ENCODE peak calls at places on chromosomes 2 and 18, in four cellular contexts. One of them, this sample, is unnamed. For H3K9me3, the result is how much of the 10 kb centered on the place peaks cover.

GRCh38 chr2:190432567-190433231 is 24.5 kb downstream of the MFSD6 start:
- DNase-seq in left lung: no peak
- DNase-seq in adrenal gland: no peak
- DNase-seq in IMR-90: no peak
- DNase-seq in this sample: no peak

GRCh38 chr2:158795110-158795924 is at the start of gene DAPL1:
- DNase-seq in adrenal gland: peak
- DNase-seq in left lung: no peak
- DNase-seq in IMR-90: no peak
- DNase-seq in this sample: no peak

GRCh38 chr2:239467281-239467955 is 66.6 kb upstream of the HDAC4 start:
- DNase-seq in left lung: peak
- DNase-seq in IMR-90: no peak
- DNase-seq in adrenal gland: no peak
- DNase-seq in this sample: peak

GRCh38 chr2:161004379-161004778 is 155.8 kb upstream of the TANK start:
- DNase-seq in adrenal gland: no peak
- DNase-seq in IMR-90: peak
- DNase-seq in left lung: no peak
- DNase-seq in this sample: no peak

GRCh38 chr18:60493066-60493465 is 120.5 kb upstream of the MC4R start:
- DNase-seq in left lung: no peak
- DNase-seq in adrenal gland: no peak
- DNase-seq in IMR-90: no peak
- DNase-seq in this sample: no peak

GRCh38 chr2:132547089-132547687 is 122.8 kb downstream of the LYPD1 start:
- DNase-seq in adrenal gland: peak
- DNase-seq in IMR-90: peak
- DNase-seq in left lung: peak
- DNase-seq in this sample: no peak

GRCh38 chr2:38149533-38149932 is 73.6 kb upstream of the CYP1B1 start:
- DNase-seq in left lung: no peak
- DNase-seq in IMR-90: no peak
- DNase-seq in adrenal gland: peak
- DNase-seq in this sample: no peak

GRCh38 chr2:118992740-118993391 is 50.9 kb downstream of the MARCO start:
- DNase-seq in IMR-90: no peak
- DNase-seq in adrenal gland: no peak
- DNase-seq in left lung: peak
- DNase-seq in this sample: no peak

GRCh38 chr2:86416126-86416525 is 25.0 kb upstream of the KDM3A start:
- DNase-seq in IMR-90: no peak
- DNase-seq in adrenal gland: no peak
- DNase-seq in left lung: no peak
- DNase-seq in this sample: no peak

GRCh38 chr2:120376101-120376500 is 30.2 kb downstream of the INHBB start:
- DNase-seq in adrenal gland: no peak
- DNase-seq in left lung: no peak
- DNase-seq in IMR-90: no peak
- DNase-seq in this sample: no peak

GRCh38 chr2:105470979-105471378 is 72.1 kb upstream of the FHL2 start:
- DNase-seq in adrenal gland: no peak
- DNase-seq in left lung: no peak
- DNase-seq in IMR-90: no peak
- DNase-seq in this sample: no peak

GRCh38 chr18:76494181-76494540 is 881 bp downstream of the ZNF516 start:
- DNase-seq in left lung: no peak
- DNase-seq in IMR-90: peak
- DNase-seq in adrenal gland: peak
- DNase-seq in this sample: no peak

GRCh38 chr2:53629527-53629926 is 138.1 kb upstream of the CHAC2 start:
- DNase-seq in IMR-90: no peak
- DNase-seq in adrenal gland: no peak
- DNase-seq in left lung: no peak
- DNase-seq in this sample: no peak

GRCh38 chr2:99834426-99834825 is 308.0 kb downstream of the AFF3 start:
- DNase-seq in adrenal gland: no peak
- DNase-seq in IMR-90: no peak
- DNase-seq in left lung: no peak
- DNase-seq in this sample: no peak

GRCh38 chr2:163573652-163574051 is 162.2 kb downstream of the FIGN start:
- DNase-seq in left lung: no peak
- DNase-seq in IMR-90: no peak
- DNase-seq in adrenal gland: no peak
- DNase-seq in this sample: no peak

GRCh38 chr2:34652636-34653035 is 1053.5 kb upstream of the FAM98A start:
- DNase-seq in left lung: no peak
- DNase-seq in IMR-90: no peak
- DNase-seq in adrenal gland: no peak
- DNase-seq in this sample: no peak

GRCh38 chr2:237603718-237604362 is 13.3 kb upstream of the RAB17 start:
- DNase-seq in IMR-90: peak
- DNase-seq in left lung: no peak
- DNase-seq in adrenal gland: peak
- DNase-seq in this sample: no peak

GRCh38 chr18:48475635-48476549 is 62.9 kb upstream of the CTIF start:
- DNase-seq in IMR-90: peak
- DNase-seq in left lung: no peak
- DNase-seq in adrenal gland: peak
- DNase-seq in this sample: no peak

GRCh38 chr18:45728341-45729010 is 4.5 kb downstream of the SLC14A1 start:
- DNase-seq in IMR-90: peak
- DNase-seq in adrenal gland: no peak
- DNase-seq in left lung: no peak
- DNase-seq in this sample: no peak

GRCh38 chr2:183671233-183671632 is 547.0 kb downstream of the NUP35 start:
- DNase-seq in IMR-90: no peak
- DNase-seq in adrenal gland: no peak
- DNase-seq in left lung: no peak
- DNase-seq in this sample: no peak

GRCh38 chr2:162840598-162841246 is 2.2 kb upstream of the KCNH7 start:
- DNase-seq in left lung: peak
- DNase-seq in adrenal gland: peak
- DNase-seq in IMR-90: peak
- DNase-seq in this sample: no peak

GRCh38 chr2:239887604-239888003 is 137.5 kb downstream of the NDUFA10 start:
- DNase-seq in left lung: no peak
- DNase-seq in IMR-90: no peak
- DNase-seq in adrenal gland: no peak
- DNase-seq in this sample: no peak

GRCh38 chr2:72893594-72894319 is 6.5 kb downstream of the SPR start:
- DNase-seq in left lung: no peak
- DNase-seq in adrenal gland: peak
- DNase-seq in IMR-90: peak
- DNase-seq in this sample: no peak

DNA sequence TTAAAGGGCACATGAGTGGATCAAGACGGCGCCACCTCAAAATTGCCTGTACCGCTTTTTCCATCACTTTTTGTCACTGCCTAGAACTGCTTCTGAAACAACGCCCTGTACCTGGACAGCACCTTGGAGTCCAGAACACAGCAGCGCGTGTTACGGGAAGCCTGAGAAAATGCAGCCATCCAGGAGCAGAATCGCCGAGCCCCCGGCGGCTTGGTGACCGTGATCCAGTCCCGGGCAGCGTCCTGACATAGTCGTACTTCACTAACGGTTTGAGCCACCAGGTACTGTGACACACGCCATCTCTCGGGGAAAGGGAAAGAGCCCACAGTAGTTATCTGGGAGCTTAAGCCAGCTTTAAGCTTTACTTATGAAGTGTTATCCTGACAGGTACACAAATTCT is 168.9 kb upstream of the SALL3 start:
- DNase-seq in IMR-90: no peak
- DNase-seq in adrenal gland: no peak
- DNase-seq in left lung: no peak
- DNase-seq in this sample: no peak
- H3K9me3 ChIP-seq in IMR-90: under half
- H3K9me3 ChIP-seq in adrenal gland: under half
- H3K9me3 ChIP-seq in left lung: under half
- H3K9me3 ChIP-seq in this sample: under half

GRCh38 chr2:98317214-98317613 is 29.0 kb upstream of the CNGA3 start:
- DNase-seq in adrenal gland: no peak
- DNase-seq in left lung: no peak
- DNase-seq in IMR-90: no peak
- DNase-seq in this sample: no peak
- H3K9me3 ChIP-seq in adrenal gland: under half
- H3K9me3 ChIP-seq in left lung: under half
- H3K9me3 ChIP-seq in IMR-90: under half
- H3K9me3 ChIP-seq in this sample: under half

DNA sequence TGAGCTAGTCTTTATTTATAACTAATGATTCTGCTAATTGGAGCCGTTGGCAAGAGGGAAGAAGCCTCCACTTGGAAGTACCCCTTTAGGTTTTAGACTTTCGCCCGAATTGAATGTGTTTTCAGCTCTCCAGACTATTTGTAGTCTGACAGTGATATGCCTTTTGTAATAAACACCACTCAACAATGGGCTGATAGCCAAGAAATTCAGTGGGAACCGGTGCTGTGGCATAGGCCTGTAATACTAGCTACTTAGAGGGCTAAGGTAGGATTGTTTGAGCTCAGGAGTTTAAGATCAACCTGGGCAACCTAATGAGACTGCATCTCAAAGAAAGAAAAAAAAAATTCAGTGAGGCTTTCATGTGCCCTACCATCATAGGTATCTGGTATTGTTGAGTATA is 13.6 kb upstream of the ZSCAN30 start:
- DNase-seq in IMR-90: no peak
- DNase-seq in left lung: no peak
- DNase-seq in adrenal gland: no peak
- DNase-seq in this sample: no peak
- H3K9me3 ChIP-seq in IMR-90: half or more
- H3K9me3 ChIP-seq in left lung: under half
- H3K9me3 ChIP-seq in adrenal gland: under half
- H3K9me3 ChIP-seq in this sample: under half

GRCh38 chr2:13682878-13683277 is 949.6 kb upstream of the LRATD1 start:
- DNase-seq in adrenal gland: peak
- DNase-seq in IMR-90: peak
- DNase-seq in left lung: no peak
- DNase-seq in this sample: no peak
- H3K9me3 ChIP-seq in adrenal gland: under half
- H3K9me3 ChIP-seq in IMR-90: under half
- H3K9me3 ChIP-seq in left lung: under half
- H3K9me3 ChIP-seq in this sample: under half

This sample was measured in vagina.